ENCODE peak calls at places on chromosomes 6 and 20, in ten cellular contexts. T, Y, A, X, E, Q, H, R, G and V are unnamed samples.

GRCh38 chr20:23596856-23597255 is 8.9 kb downstream of the CST9 start:
- DNase-seq in G (no peak), R (no peak), T (no peak), Y (peak; percentile 44), A (no peak), H (no peak), E (no peak), X (no peak), Q (no peak), V (no peak)

GRCh38 chr20:20465259-20465658 is 97.4 kb downstream of the INSM1 start:
- DNase-seq in T (no peak), Q (no peak), R (no peak), A (peak; percentile 84), Y (peak; percentile 25), G (no peak), E (no peak), X (no peak), H (no peak), V (no peak)

GRCh38 chr20:61917459-61917858 is 148.2 kb downstream of the TAF4 start:
- DNase-seq in X (no peak), Y (no peak), R (no peak), H (peak; percentile 38), T (no peak), G (no peak), E (no peak), A (no peak), Q (no peak), V (no peak)

GRCh38 chr6:166970776-166971175 is 14.4 kb upstream of the RNASET2 start:
- DNase-seq in Q (no peak), E (no peak), H (no peak), A (no peak), T (peak; percentile 61), X (no peak), R (no peak), G (no peak), Y (no peak), V (no peak)

GRCh38 chr6:8113260-8113659 is 10.9 kb upstream of the EEF1E1 start:
- DNase-seq in R (no peak), H (no peak), A (no peak), T (no peak), Q (no peak), G (no peak), Y (no peak), X (no peak), E (no peak), V (no peak)

GRCh38 chr20:36543187-36544133 is 2.1 kb downstream of the MYL9 start:
- DNase-seq in T (peak; percentile 84), Q (no peak), A (no peak), Y (no peak), G (peak; percentile 80), H (peak; percentile 90), X (peak; percentile 80), R (peak; percentile 92), E (peak; percentile 90), V (peak; percentile 94)

GRCh38 chr6:154302111-154302752 is 54.4 kb downstream of the IPCEF1 start:
- DNase-seq in T (no peak), A (no peak), E (no peak), R (no peak), X (no peak), H (no peak), G (no peak), Y (peak; percentile 79), Q (no peak), V (no peak)

GRCh38 chr6:1667012-1667804 is 57.5 kb downstream of the FOXC1 start:
- DNase-seq in X (no peak), A (no peak), T (no peak), Q (no peak), H (no peak), E (no peak), Y (no peak), G (no peak), R (no peak), V (no peak)

GRCh38 chr6:23713211-23713610 is 412.8 kb upstream of the NRSN1 start:
- DNase-seq in E (no peak), X (no peak), T (no peak), R (no peak), A (no peak), G (no peak), H (no peak), Q (no peak), Y (no peak), V (no peak)

GRCh38 chr6:80690611-80691090 is 584.2 kb downstream of the BCKDHB start:
- DNase-seq in E (no peak), Y (no peak), H (no peak), G (no peak), T (no peak), X (no peak), A (no peak), R (no peak), Q (no peak), V (no peak)

GRCh38 chr6:90175627-90176538 is 120.8 kb downstream of the BACH2 start:
- DNase-seq in G (no peak), A (no peak), Y (no peak), T (no peak), E (no peak), R (no peak), Q (no peak), X (no peak), H (no peak), V (no peak)

DNA sequence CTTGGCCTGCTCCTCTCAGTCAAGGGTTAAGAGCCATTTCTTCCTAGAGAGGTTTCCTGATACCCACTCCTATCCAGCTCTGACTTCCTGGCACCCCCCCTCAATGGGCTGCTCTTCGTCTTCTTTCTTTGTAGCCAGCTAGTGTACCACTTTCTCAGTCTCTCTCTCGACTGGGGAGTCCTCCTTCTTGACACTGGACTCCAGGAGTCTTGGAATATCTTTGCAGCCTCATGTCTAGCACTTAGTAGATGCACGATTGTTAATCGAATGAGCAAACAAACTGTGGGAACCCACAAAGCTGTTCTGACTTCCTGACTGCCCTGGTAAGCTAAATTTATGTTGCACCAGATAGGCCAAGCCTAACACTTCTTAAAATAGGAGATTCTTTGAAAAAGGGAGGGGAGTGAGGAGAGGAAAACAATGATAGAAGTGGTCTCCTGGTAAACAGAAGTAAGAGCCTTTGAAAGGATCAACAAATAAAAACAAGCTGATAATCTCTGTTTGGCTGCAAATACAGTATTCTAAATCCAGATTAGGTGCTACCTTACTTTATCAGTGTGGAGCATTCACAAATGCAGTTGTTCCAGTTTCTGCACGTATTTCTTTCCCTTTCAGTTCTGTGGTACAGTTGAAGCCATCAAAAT is 160.1 kb upstream of the CITED2 start:
- DNase-seq in T (no peak), Y (no peak), A (peak; percentile 82), X (no peak), Q (peak; percentile 60), H (no peak), R (no peak), G (no peak), E (no peak), V (no peak)
- H3K27ac ChIP-seq in T (peak overlapping the region; percentile 88), Y (no peak overlapping the region), A (peak overlapping the region; percentile 76), X (peak overlapping the region; percentile 76), Q (peak overlapping the region; percentile 77), H (no peak overlapping the region), R (peak overlapping the region; percentile 40), G (no peak overlapping the region), E (no peak overlapping the region), V (peak overlapping the region; percentile 42)

GRCh38 chr6:150967910-150968309 is 102.4 kb downstream of the MTHFD1L start:
- DNase-seq in E (no peak), H (no peak), A (peak; percentile 7), T (no peak), Y (no peak), X (no peak), R (no peak), Q (no peak), G (no peak), V (no peak)

GRCh38 chr6:150975136-150975535 is 109.6 kb downstream of the MTHFD1L start:
- DNase-seq in E (no peak), X (no peak), H (no peak), Q (no peak), A (no peak), R (no peak), Y (no peak), G (no peak), T (no peak), V (no peak)

GRCh38 chr6:150969901-150970300 is 104.4 kb downstream of the MTHFD1L start:
- DNase-seq in Q (no peak), E (no peak), Y (no peak), T (no peak), R (no peak), H (no peak), A (no peak), X (no peak), G (no peak), V (no peak)

GRCh38 chr6:150967381-150967780 is 101.9 kb downstream of the MTHFD1L start:
- DNase-seq in Y (no peak), R (no peak), A (no peak), T (no peak), G (no peak), X (no peak), Q (no peak), E (no peak), H (no peak), V (no peak)

DNA sequence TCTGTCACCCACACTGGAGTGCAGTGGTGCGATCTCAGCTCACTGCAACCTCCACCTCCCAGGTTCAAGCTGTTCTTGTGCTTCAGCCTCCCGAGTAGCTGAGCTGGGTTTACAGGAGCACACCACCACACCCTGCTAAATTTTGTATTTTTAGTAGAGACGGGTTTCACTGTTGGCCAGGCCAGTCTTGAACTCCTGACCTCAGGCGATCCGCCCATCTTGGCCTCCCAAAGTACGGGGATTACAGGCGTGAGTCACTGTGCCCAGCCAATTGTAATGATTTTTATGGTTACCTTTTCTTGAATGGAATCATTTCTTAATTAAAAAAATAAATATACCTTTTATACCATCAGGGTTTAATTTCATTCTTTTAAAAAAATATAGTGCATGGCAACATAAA is 105.7 kb downstream of the MTHFD1L start:
- DNase-seq in Y (no peak), H (no peak), Q (no peak), A (no peak), T (no peak), R (no peak), E (no peak), G (no peak), X (no peak), V (no peak)
- H3K36me3 ChIP-seq in Y (no peaks in the 10 kb centered on the region), H (no peaks in the 10 kb centered on the region), Q (no peaks in the 10 kb centered on the region), A (peaks cover 1% of the 10 kb centered on the region), T (peaks cover 15% of the 10 kb centered on the region), R (no peaks in the 10 kb centered on the region), E (peaks cover 13% of the 10 kb centered on the region), G (peaks cover 4% of the 10 kb centered on the region), X (no peaks in the 10 kb centered on the region), V (peaks cover 2% of the 10 kb centered on the region)

DNA sequence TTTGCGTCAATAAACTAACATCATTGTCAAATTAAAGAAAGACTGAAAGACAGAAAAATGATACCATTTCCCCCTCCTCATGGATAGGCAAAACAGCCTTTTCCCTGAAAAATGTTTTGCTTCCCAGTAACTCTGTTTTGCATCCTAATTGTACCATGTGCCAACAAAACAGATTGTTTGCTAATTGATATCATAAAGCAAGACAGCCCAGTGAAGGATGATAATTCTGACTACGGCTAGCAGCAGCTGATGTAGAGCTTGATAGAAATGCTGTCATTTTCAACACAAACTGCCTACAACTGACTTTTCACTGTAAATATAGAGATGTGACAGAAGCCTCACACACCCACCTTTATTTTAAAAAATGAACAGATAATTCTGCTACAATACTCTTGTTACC is 1061.6 kb downstream of the HACE1 start:
- DNase-seq in X (no peak), T (no peak), R (no peak), Y (no peak), Q (no peak), A (no peak), E (no peak), H (no peak), G (no peak), V (no peak)
- H3K27ac ChIP-seq in X (no peak overlapping the region), T (no peak overlapping the region), R (no peak overlapping the region), Y (no peak overlapping the region), Q (no peak overlapping the region), A (no peak overlapping the region), E (no peak overlapping the region), H (no peak overlapping the region), G (no peak overlapping the region), V (no peak overlapping the region)

GRCh38 chr20:17618673-17619013 is 48.8 kb downstream of the DSTN start:
- DNase-seq in G (no peak), R (no peak), Y (no peak), E (no peak), A (no peak), T (no peak), Q (no peak), X (no peak), H (no peak), V (no peak)
- H3K36me3 ChIP-seq in G (peaks cover 38% of the 10 kb centered on the region), R (peaks cover 28% of the 10 kb centered on the region), Y (peaks cover 55% of the 10 kb centered on the region), E (peaks cover 67% of the 10 kb centered on the region), A (peaks cover 38% of the 10 kb centered on the region), T (peaks cover 100% of the 10 kb centered on the region), Q (peaks cover 13% of the 10 kb centered on the region), X (no peaks in the 10 kb centered on the region), H (peaks cover 16% of the 10 kb centered on the region), V (peaks cover 5% of the 10 kb centered on the region)